ENCODE peak calls at places on chromosomes 4 and X, in eight cellular contexts. R is heart right ventricle, Z is GM23248, U is left lung, T is mesendoderm, H is stomach, J is adrenal gland, M is suprapubic skin. W is an unnamed sample. For H3K4me1, the result is how much of the 10 kb centered on the place peaks cover.

GRCh38 chrX:144612076-144612475 is 635.2 kb upstream of the SPANXN1 start:
- DNase-seq in R (no peak), Z (no peak), U (no peak), T (no peak), H (no peak), J (no peak), M (no peak), W (no peak)

GRCh38 chr4:11194431-11194830 is 234.3 kb downstream of the HS3ST1 start:
- DNase-seq in R (no peak), Z (no peak), U (no peak), T (no peak), H (no peak), J (no peak), M (no peak), W (no peak)

GRCh38 chr4:89303177-89303576 is 4.4 kb downstream of the GPRIN3 start:
- DNase-seq in R (peak), Z (no peak), U (no peak), T (no peak), H (no peak), J (no peak), M (no peak), W (no peak)

GRCh38 chr4:139901516-139902327 is 236.1 kb downstream of the MGST2 start:
- DNase-seq in R (no peak), Z (peak), U (no peak), T (peak), H (no peak), J (no peak), M (no peak), W (no peak)

GRCh38 chr4:71338846-71339593 is at the start of gene SLC4A4:
- DNase-seq in R (no peak), Z (peak), U (no peak), T (no peak), H (no peak), J (no peak), M (no peak), W (no peak)

GRCh38 chr4:26140150-26140898 is 180.5 kb upstream of the RBPJ start:
- DNase-seq in R (no peak), Z (peak), U (no peak), T (peak), H (no peak), J (no peak), M (no peak), W (peak)

GRCh38 chr4:113750734-113751133 is 10.8 kb downstream of the CAMK2D start:
- DNase-seq in R (no peak), Z (no peak), U (no peak), T (no peak), H (no peak), J (no peak), M (no peak), W (no peak)

GRCh38 chrX:22192419-22193086 is 80.2 kb upstream of the CBLL2 start:
- DNase-seq in R (peak), Z (peak), U (peak), T (peak), H (peak), J (peak), M (peak), W (peak)

GRCh38 chr4:109798866-109799265 is 2.9 kb downstream of the CFI start:
- DNase-seq in R (no peak), Z (no peak), U (no peak), T (peak), H (no peak), J (no peak), M (no peak), W (no peak)

GRCh38 chr4:89838005-89838404 is 1.0 kb upstream of the SNCA start:
- DNase-seq in R (no peak), Z (peak), U (no peak), T (peak), H (no peak), J (no peak), M (no peak), W (peak)

GRCh38 chr4:32847466-32847865 is 2127.3 kb downstream of the PCDH7 start:
- DNase-seq in R (no peak), Z (peak), U (no peak), T (no peak), H (no peak), J (no peak), M (no peak), W (peak)

GRCh38 chr4:155371432-155372043 is 5.2 kb downstream of the MAP9 start:
- DNase-seq in R (no peak), Z (peak), U (no peak), T (peak), H (no peak), J (no peak), M (no peak), W (no peak)

GRCh38 chr4:182257503-182257902 is 14.3 kb downstream of the TENM3 start:
- DNase-seq in R (no peak), Z (no peak), U (no peak), T (no peak), H (no peak), J (no peak), M (no peak), W (no peak)

GRCh38 chrX:129958814-129959492 is 23.5 kb upstream of the BCORL1 start:
- DNase-seq in R (no peak), Z (no peak), U (no peak), T (no peak), H (no peak), J (no peak), M (no peak), W (no peak)

GRCh38 chrX:67692246-67692645 is 148.4 kb downstream of the AR start:
- DNase-seq in R (no peak), Z (peak), U (no peak), T (no peak), H (no peak), J (no peak), M (no peak), W (no peak)

GRCh38 chr4:164383187-164384181 is 370.4 kb upstream of the SMIM31 start:
- DNase-seq in R (peak), Z (peak), U (no peak), T (peak), H (no peak), J (no peak), M (no peak), W (peak)

GRCh38 chr4:101035522-101035921 is 311.8 kb downstream of the PPP3CA start:
- DNase-seq in R (no peak), Z (no peak), U (no peak), T (peak), H (no peak), J (no peak), M (no peak), W (no peak)

GRCh38 chr4:70734168-70734954 is 12.6 kb downstream of the RUFY3 start:
- DNase-seq in R (no peak), Z (peak), U (no peak), T (no peak), H (no peak), J (no peak), M (no peak), W (no peak)

GRCh38 chr4:153963216-153963615 is 174.3 kb upstream of the SFRP2 start:
- DNase-seq in R (no peak), Z (peak), U (no peak), T (no peak), H (no peak), J (no peak), M (no peak), W (no peak)

GRCh38 chr4:184268574-184269160 is 51.0 kb upstream of the ENPP6 start:
- DNase-seq in R (no peak), Z (peak), U (no peak), T (peak), H (no peak), J (no peak), M (no peak), W (no peak)

GRCh38 chr4:164440196-164440595 is 313.7 kb upstream of the SMIM31 start:
- DNase-seq in R (no peak), Z (no peak), U (no peak), T (peak), H (no peak), J (no peak), M (no peak), W (peak)

GRCh38 chr4:15874671-15875070 is 63.9 kb downstream of the FGFBP1 start:
- DNase-seq in R (no peak), Z (no peak), U (no peak), T (no peak), H (no peak), J (no peak), M (no peak), W (no peak)

GRCh38 chr4:123351713-123352112 is 44.9 kb upstream of the SPRY1 start:
- DNase-seq in R (no peak), Z (no peak), U (no peak), T (no peak), H (no peak), J (no peak), M (no peak), W (peak)

GRCh38 chrX:74800062-74800461 is 125.2 kb downstream of the NEXMIF start:
- DNase-seq in R (no peak), Z (no peak), U (no peak), T (no peak), H (no peak), J (no peak), M (no peak), W (no peak)

GRCh38 chrX:41468647-41469323 is 21.6 kb downstream of the NYX start:
- DNase-seq in R (no peak), Z (peak), U (no peak), T (no peak), H (peak), J (no peak), M (no peak), W (no peak)
- H3K4me1 ChIP-seq in R (under half), Z (under half), U (under half), T (under half), H (under half), J (under half), M (under half), W (under half)

DNA sequence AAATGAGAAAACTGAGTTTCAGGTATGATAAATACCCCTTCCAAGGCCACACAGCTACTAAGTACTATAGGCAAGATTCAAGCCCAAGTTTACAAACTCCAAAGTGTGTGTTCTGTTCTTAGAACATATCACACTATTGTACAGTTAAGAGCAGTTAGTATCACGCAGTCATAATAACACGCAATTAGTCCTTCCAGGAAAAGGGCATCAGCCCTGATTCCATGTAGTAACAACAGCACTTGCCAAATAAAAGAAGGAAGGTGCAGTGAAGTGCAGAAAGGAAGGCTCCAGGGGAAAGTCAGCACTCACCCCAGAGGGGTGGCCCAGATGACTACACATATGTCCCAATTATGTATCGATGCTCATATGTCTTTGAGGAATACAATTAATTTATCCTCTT is 4.4 kb downstream of the TASL start:
- DNase-seq in R (no peak), Z (no peak), U (no peak), T (no peak), H (no peak), J (no peak), M (no peak), W (no peak)
- H3K4me3 ChIP-seq in R (no peak), Z (no peak), U (no peak), T (no peak), H (no peak), J (no peak), M (no peak), W (no peak)

DNA sequence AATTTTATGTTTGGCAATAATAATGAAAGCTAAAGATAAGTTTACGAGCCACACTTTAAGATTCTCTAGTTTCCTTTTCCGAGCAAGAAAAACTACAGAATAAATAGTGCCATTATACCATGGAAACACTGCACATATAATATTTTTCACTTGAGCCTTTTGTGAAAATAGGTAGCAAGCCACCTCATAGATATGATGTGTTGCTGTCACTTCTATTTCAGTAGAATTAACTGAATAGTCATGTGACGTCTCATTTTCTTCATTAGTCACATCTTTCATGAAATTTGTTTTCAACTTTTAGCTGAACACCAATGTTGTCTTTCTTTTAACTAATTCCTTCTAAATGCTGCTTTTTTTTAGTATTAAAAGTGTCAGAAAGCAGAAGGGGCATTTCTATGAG is 574.3 kb downstream of the INPP4B start:
- DNase-seq in R (no peak), Z (no peak), U (no peak), T (no peak), H (no peak), J (no peak), M (no peak), W (no peak)
- H3K4me1 ChIP-seq in R (under half), Z (under half), U (under half), T (under half), H (under half), J (under half), M (under half), W (under half)

GRCh38 chr4:76585897-76586360 is 150.9 kb downstream of the SHROOM3 start:
- DNase-seq in R (peak), Z (peak), U (peak), T (peak), H (peak), J (peak), M (peak), W (no peak)
- H3K4me3 ChIP-seq in R (no peak), Z (peak), U (peak), T (peak), H (peak), J (peak), M (peak), W (peak)

DNA sequence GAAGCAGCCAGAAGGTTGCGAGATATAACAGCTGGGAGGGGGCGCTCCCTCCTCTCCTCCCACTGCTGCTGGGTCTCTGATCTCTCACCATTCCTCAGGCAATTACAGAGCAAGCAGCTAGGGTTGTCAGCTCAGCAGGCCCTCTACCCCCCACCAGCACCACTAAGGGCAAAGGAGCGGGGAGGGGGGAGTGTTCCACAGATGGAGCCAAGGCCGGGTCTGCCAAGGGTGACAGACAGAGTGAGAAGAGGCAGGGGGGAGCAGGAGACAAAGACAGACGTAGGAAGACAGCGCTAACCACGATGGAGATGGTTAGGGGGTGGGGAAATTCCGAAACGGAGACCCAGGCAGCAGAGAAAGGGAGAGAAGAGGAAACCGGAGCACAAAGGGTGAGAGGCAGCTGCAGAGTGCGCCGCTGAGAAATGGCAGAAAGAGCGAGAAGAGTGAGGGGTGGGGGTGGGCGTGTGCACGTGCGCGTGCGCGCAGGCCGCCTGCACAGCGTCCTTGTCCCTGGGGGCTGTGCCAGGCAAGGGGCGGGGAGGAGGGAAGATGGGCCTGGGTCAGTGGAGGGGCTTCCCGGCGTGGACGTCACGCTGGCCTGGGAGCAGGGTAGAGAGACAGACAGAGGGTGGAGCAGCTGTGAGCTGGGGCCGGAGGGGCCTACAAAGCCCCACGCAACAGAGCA is 6.9 kb downstream of the L1CAM start:
- DNase-seq in R (no peak), Z (no peak), U (no peak), T (peak), H (no peak), J (no peak), M (no peak), W (peak)
- H3K4me1 ChIP-seq in R (under half), Z (under half), U (under half), T (under half), H (under half), J (under half), M (under half), W (half or more)

GRCh38 chr4:158209825-158210807 is at the start of gene TMEM144:
- DNase-seq in R (peak), Z (peak), U (peak), T (peak), H (peak), J (peak), M (peak), W (peak)

GRCh38 chr4:158208931-158209640 is 1.2 kb upstream of the TMEM144 start:
- DNase-seq in R (no peak), Z (no peak), U (no peak), T (peak), H (no peak), J (no peak), M (no peak), W (no peak)

DNA sequence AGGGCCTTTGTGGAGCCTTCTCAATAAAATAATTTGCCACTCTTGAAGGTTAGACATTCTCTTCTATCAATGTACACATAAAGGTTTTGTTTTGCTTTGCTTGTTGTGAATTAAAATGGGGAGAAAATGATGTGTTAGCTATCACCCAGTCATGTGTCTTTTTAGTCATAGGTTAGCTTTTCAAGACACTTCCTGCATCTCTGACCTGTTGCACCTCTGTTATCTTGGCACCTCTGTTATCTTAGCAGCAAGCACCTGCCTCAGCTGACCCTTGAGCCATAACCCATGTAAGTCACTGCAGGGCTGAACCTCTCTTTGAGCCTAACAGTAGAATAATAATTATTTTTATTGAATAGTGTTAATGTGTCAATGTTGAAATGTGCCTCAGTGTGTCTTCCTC is 1.0 kb downstream of the TMEM144 start:
- DNase-seq in R (no peak), Z (no peak), U (no peak), T (peak), H (peak), J (no peak), M (no peak), W (no peak)
- H3K4me3 ChIP-seq in R (peak), Z (peak), U (peak), T (no peak), H (peak), J (no peak), M (peak), W (no peak)

DNA sequence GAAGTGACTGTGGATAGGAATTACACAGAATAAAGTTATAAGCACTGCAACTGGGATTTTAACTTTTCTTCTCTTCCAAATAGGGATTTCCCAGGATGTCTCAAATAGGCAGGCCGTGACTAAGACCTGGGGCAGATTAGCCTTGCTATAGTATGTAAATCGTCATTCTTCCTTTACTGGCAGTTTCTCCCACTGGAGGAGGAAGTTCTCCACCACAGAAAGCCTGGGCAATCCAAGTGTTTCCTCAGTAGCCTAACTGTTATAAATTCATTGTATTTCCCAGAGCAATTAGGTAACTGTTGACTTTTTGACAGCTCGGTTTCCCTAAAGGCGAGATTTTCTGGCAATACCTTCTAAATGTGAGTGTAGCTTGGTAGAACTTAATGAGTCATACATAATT is at the start of gene TNIP3:
- DNase-seq in R (no peak), Z (peak), U (no peak), T (peak), H (no peak), J (no peak), M (no peak), W (no peak)
- H3K4me1 ChIP-seq in R (under half), Z (under half), U (under half), T (under half), H (under half), J (under half), M (under half), W (under half)

DNA sequence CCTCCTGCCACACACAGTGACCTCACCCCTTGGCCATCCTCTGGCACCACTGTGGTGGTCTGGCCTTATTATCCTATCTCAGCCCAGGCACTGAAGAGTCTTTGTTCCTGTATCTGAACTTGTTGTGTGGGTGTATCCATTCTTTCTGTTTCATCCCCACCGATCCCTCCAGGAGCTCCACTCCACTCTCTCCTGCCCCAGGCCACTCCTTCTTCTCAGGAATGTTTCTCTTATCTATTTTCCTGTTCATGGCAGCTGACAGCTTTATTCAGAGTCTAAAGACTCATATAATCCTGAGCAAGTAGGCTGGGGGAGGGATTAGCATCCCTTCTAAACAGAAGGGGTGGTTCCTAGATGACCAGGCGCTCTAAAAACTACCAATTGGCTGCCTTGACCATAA is 150.0 kb downstream of the ANAPC10 start:
- DNase-seq in R (no peak), Z (no peak), U (no peak), T (peak), H (no peak), J (no peak), M (no peak), W (peak)
- H3K4me3 ChIP-seq in R (no peak), Z (no peak), U (no peak), T (no peak), H (no peak), J (no peak), M (no peak), W (peak)

GRCh38 chr4:80072607-80073361 is at the start of gene ANTXR2:
- DNase-seq in R (peak), Z (peak), U (peak), T (peak), H (peak), J (peak), M (peak), W (peak)
- H3K4me1 ChIP-seq in R (under half), Z (under half), U (half or more), T (under half), H (half or more), J (under half), M (under half), W (under half)

DNA sequence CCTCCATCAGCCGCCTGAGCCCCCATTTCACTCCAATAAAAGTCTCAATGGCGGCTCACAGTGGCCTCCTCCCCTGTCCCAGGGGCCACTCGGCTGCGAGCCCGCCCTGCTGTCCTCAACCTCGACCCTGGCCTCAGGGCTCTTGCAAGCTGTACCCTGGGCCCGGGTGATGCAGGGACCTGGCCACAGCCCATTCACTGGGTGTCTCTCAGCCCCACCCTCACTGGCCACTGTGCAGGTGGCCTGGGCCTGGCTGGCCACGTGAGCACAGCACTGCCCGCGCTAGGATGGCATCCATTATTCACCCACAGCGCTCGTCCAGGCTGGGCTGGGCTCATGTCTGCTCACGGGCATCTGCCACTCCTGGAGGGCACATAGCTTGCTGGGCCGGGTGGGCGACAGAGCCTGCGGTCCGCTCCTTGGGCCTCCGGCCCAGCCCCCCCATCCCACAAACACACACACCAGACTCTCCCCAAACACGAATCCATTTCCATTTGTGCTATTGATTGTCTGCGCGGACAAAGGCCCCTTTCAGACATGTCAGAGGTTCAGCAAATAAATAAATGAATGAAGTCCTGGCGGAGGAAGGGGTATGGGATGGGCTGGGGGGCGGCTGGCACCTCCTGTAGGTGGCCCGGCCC is 16.5 kb upstream of the FGFR3 start:
- DNase-seq in R (no peak), Z (no peak), U (no peak), T (no peak), H (no peak), J (no peak), M (no peak), W (no peak)
- H3K4me3 ChIP-seq in R (no peak), Z (no peak), U (no peak), T (no peak), H (no peak), J (no peak), M (no peak), W (no peak)

W was measured in SJCRH30.